ENCODE peak calls at places on chromosomes 11 and 22, in seven cellular contexts. L is psoas muscle, D is PC-3, G is sigmoid colon, A is NB4, S is AG04449, H is spleen. F is an unnamed sample.

GRCh38 chr11:94840209-94840608 is 72.1 kb downstream of the AMOTL1 start:
- DNase-seq in H (no peak), A (no peak), G (no peak), L (no peak), S (no peak), D (no peak), F (no peak)

GRCh38 chr11:13889566-13890214 is 72.8 kb upstream of the SPON1 start:
- DNase-seq in A (no peak), S (no peak), G (no peak), H (no peak), D (peak), L (no peak), F (peak)

GRCh38 chr11:77993902-77994301 is 566 bp downstream of the INTS4 start:
- DNase-seq in H (no peak), A (peak), G (no peak), D (no peak), S (no peak), L (no peak), F (no peak)

GRCh38 chr22:45376009-45376408 is 37.4 kb downstream of the SMC1B start:
- DNase-seq in L (no peak), H (no peak), D (no peak), S (no peak), A (no peak), G (no peak), F (no peak)

GRCh38 chr11:1817511-1817910 is 17.3 kb upstream of the SYT8 start:
- DNase-seq in D (peak), A (no peak), S (no peak), L (no peak), G (no peak), H (no peak), F (no peak)

GRCh38 chr11:36478700-36479329 is 31.3 kb downstream of the TRAF6 start:
- DNase-seq in G (no peak), D (peak), H (no peak), A (peak), S (no peak), L (no peak), F (no peak)

GRCh38 chr22:48745842-48746788 is 1081.6 kb downstream of the BRD1 start:
- DNase-seq in L (no peak), G (no peak), D (no peak), S (no peak), H (peak), A (no peak), F (no peak)

GRCh38 chr11:20049231-20049630 is 111.0 kb downstream of the DBX1 start:
- DNase-seq in S (no peak), A (no peak), G (no peak), H (no peak), L (no peak), D (no peak), F (no peak)

GRCh38 chr11:61718613-61719302 is 33.7 kb upstream of the MYRF start:
- DNase-seq in D (no peak), S (no peak), G (peak), A (peak), H (no peak), L (no peak), F (no peak)

GRCh38 chr22:35835998-35836691 is 118.5 kb downstream of the APOL5 start:
- DNase-seq in A (no peak), H (no peak), D (peak), L (peak), S (peak), G (peak), F (peak)

GRCh38 chr22:42459273-42460040 is 27.3 kb upstream of the NFAM1 start:
- DNase-seq in S (no peak), G (peak), D (no peak), L (no peak), H (no peak), A (no peak), F (no peak)

GRCh38 chr22:39928556-39929401 is 27.9 kb downstream of the GRAP2 start:
- DNase-seq in L (no peak), S (no peak), D (no peak), H (no peak), G (no peak), A (no peak), F (no peak)

GRCh38 chr11:122059565-122059964 is 56.5 kb downstream of the BLID start:
- DNase-seq in L (no peak), A (no peak), H (no peak), G (no peak), D (no peak), S (no peak), F (no peak)

GRCh38 chr11:111069076-111069475 is 176.4 kb upstream of the POU2AF2 start:
- DNase-seq in A (no peak), S (no peak), H (no peak), G (no peak), D (peak), L (no peak), F (no peak)

GRCh38 chr22:36258750-36259619 is 6.1 kb downstream of the APOL1 start:
- DNase-seq in A (peak), G (peak), S (no peak), L (no peak), D (no peak), H (no peak), F (no peak)

GRCh38 chr11:117786099-117786870 is 10.7 kb downstream of the DSCAML1 start:
- DNase-seq in L (no peak), H (no peak), A (no peak), D (peak), S (no peak), G (no peak), F (no peak)

GRCh38 chr11:131624526-131624925 is 254.1 kb downstream of the NTM start:
- DNase-seq in A (no peak), D (no peak), H (no peak), S (no peak), L (no peak), G (no peak), F (no peak)

GRCh38 chr11:23976776-23977380 is 520.0 kb upstream of the LUZP2 start:
- DNase-seq in L (no peak), D (no peak), G (no peak), H (no peak), A (no peak), S (peak), F (no peak)

GRCh38 chr11:70105755-70106571 is 27.8 kb downstream of the ANO1 start:
- DNase-seq in L (peak), D (no peak), G (peak), A (no peak), S (no peak), H (no peak), F (no peak)

GRCh38 chr11:125425601-125426000 is 70.5 kb downstream of the FEZ1 start:
- DNase-seq in H (no peak), L (peak), G (no peak), D (no peak), S (no peak), A (no peak), F (no peak)

GRCh38 chr11:125418396-125418795 is 77.7 kb downstream of the FEZ1 start:
- DNase-seq in S (no peak), G (no peak), A (no peak), H (peak), L (no peak), D (no peak), F (no peak)

GRCh38 chr11:125428486-125429173 is 67.4 kb downstream of the FEZ1 start:
- DNase-seq in D (peak), G (no peak), A (peak), H (no peak), S (no peak), L (no peak), F (no peak)

GRCh38 chr11:125426818-125427528 is 69.1 kb downstream of the FEZ1 start:
- DNase-seq in L (no peak), A (no peak), S (no peak), H (no peak), D (no peak), G (no peak), F (no peak)

DNA sequence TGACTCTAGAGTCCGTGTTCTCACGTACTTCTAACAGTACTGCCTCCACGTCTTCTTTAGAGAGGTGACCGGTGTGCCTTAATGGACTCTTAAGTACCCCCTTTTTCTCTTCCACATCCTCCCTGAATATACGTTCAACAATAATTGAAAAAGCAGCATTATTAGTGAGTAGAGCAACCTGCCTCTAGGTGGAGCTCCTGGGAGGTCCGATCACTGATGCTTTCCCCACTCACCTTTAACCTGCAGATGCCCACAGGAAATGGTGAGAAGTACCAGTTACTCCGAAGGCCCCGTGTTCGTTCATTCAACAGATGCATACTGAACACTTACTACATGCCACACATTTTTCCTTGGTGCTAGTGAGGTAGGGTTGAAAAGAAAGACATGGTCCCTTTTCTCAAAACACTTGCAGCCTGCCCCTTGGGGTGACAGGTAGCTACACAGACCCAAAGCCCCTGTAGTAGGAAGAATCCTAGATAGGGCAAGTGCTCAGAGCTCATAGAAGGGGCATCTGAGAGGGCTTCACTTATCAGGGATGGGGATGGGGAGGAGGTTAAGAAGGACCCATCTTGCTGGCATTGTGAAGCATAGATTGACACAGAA is 72.7 kb downstream of the FEZ1 start:
- DNase-seq in D (peak), G (no peak), H (peak), S (no peak), L (no peak), A (no peak), F (no peak)
- TF ChIP-seq CTCF in D (peak), G (no peak), H (peak), S (peak), L (peak), A (peak), F (peak)

GRCh38 chr11:125168875-125169537 is 4.5 kb downstream of the PKNOX2 start:
- DNase-seq in A (no peak), D (no peak), H (peak), G (no peak), L (no peak), S (no peak), F (no peak)
- H3K4me3 ChIP-seq in A (no peak), D (no peak), H (no peak), G (no peak), L (peak), S (no peak), F (no peak)

DNA sequence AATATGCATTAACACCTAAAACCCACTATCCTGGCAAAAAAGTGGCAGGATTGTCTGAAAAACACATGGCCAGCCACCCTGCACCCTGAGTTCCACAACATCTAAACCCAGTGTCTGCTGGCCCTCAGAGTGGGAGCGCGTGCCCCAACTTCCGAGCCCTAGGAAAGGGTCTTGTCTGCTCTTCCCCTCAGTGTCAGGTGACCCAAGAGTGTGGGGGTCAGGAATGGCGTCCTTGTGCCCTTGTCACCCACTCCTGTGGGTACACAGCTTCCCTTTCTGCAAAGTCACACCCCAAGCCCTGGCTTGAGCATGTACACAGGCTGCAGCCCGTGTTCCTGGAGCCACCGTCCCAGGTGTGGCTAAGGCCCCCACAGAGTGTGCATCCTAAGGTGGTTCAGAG is 67.6 kb downstream of the CDKN1C start:
- DNase-seq in D (no peak), A (no peak), L (no peak), H (peak), G (no peak), S (no peak), F (no peak)
- TF ChIP-seq CTCF in D (no peak), A (no peak), L (no peak), H (no peak), G (no peak), S (no peak), F (no peak)

DNA sequence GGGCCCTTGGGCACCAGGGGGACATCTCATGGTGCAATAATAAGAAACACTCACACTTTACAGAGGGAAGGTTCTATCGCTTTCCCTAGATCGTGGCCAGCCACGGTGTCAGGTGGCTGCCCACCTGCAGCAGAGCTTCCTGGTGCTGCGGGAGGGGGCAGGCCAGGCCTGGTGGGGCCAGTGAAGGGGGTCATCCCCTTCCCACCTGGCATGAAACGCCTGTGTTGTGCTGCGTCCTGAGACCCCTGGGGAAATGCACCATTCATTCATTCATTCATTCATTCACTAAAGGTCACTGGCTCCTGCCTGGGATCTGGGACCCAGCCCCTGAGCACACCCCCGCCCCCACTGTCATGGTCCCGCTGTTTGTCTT is 394 bp upstream of the RHOD start:
- DNase-seq in S (no peak), D (no peak), A (no peak), H (no peak), G (no peak), L (no peak), F (no peak)
- H3K4me3 ChIP-seq in S (peak), D (peak), A (no peak), H (peak), G (peak), L (peak), F (peak)

GRCh38 chr11:116072776-116073175 is 568.6 kb upstream of the CADM1 start:
- DNase-seq in G (no peak), D (no peak), H (no peak), S (no peak), A (no peak), L (no peak), F (no peak)
- TF ChIP-seq CTCF in G (no peak), D (no peak), H (no peak), S (no peak), A (peak), L (no peak), F (peak)

GRCh38 chr11:133778161-133778560 is 67.2 kb downstream of the SPATA19 start:
- DNase-seq in H (no peak), G (no peak), D (no peak), S (no peak), L (no peak), A (no peak), F (no peak)

GRCh38 chr11:133782116-133782725 is 63.1 kb downstream of the SPATA19 start:
- DNase-seq in A (no peak), G (no peak), D (no peak), L (no peak), H (no peak), S (no peak), F (no peak)

DNA sequence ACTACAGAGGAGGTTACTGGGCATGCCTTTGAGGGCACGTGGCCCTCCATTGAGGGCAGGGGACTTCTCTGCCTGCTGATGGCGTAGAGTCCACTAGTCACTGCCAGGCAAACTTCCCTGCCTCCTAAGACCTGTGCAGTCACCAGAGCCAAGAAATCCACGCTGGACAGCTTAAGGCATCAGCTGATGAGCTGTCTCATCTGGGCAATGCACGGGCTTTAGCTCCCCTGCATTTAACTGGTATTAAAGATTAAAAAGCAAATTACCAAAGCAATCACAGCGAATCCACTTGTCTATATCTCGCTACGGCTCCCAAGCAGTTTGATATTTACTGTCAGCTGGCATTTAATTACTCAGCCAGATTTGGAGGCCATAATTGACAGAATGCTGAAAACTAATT is 68.6 kb downstream of the SPATA19 start:
- DNase-seq in S (no peak), H (no peak), L (no peak), G (no peak), A (no peak), D (no peak), F (no peak)
- H3K4me3 ChIP-seq in S (no peak), H (no peak), L (no peak), G (no peak), A (no peak), D (no peak), F (no peak)

GRCh38 chr11:93133710-93134109 is 64.1 kb downstream of the SLC36A4 start:
- DNase-seq in D (no peak), H (no peak), G (no peak), S (peak), L (no peak), A (no peak), F (peak)

GRCh38 chr11:93123351-93123898 is 74.4 kb downstream of the SLC36A4 start:
- DNase-seq in G (no peak), A (no peak), H (no peak), D (no peak), L (no peak), S (no peak), F (no peak)

GRCh38 chr11:93131709-93132108 is 66.1 kb downstream of the SLC36A4 start:
- DNase-seq in D (peak), L (no peak), G (no peak), H (no peak), A (peak), S (no peak), F (no peak)

GRCh38 chr11:93128574-93128973 is 69.2 kb downstream of the SLC36A4 start:
- DNase-seq in A (no peak), G (no peak), H (no peak), D (no peak), S (no peak), L (no peak), F (no peak)
- TF ChIP-seq CTCF in A (no peak), G (no peak), H (no peak), D (no peak), S (no peak), L (no peak), F (no peak)

GRCh38 chr11:10309163-10310093 is 4.6 kb downstream of the ADM start:
- DNase-seq in S (no peak), D (peak), L (peak), A (no peak), H (peak), G (peak), F (peak)
- H3K4me3 ChIP-seq in S (peak), D (peak), L (no peak), A (peak), H (no peak), G (no peak), F (no peak)

F was measured in astrocyte of the cerebellum.